ENCODE peak calls at places on chromosomes 5 and 9, in six cellular contexts. X is stomach, W is upper lobe of left lung, V is GM23338, S is endothelial cell of umbilical vein, I is H1. G is an unnamed sample.
A peak's percentile ranks its signal among the peaks of the same experiment; 100 is the strongest.

GRCh38 chr9:36992501-36993316 is 41.4 kb downstream of the PAX5 start:
- DNase-seq in X (no peak), W (no peak), V (no peak), S (no peak), I (no peak), G (no peak)

GRCh38 chr9:38277601-38278200 is 114.8 kb upstream of the ALDH1B1 start:
- DNase-seq in X (no peak), W (no peak), V (peak; percentile 24), S (no peak), I (no peak), G (peak; percentile 67)

GRCh38 chr5:122458278-122458872 is 146.3 kb downstream of the SNCAIP start:
- DNase-seq in X (no peak), W (no peak), V (peak; percentile 72), S (peak; percentile 9), I (no peak), G (no peak)

GRCh38 chr5:146027746-146028145 is 77.6 kb downstream of the PLAC8L1 start:
- DNase-seq in X (peak; percentile 71), W (no peak), V (no peak), S (no peak), I (no peak), G (no peak)

GRCh38 chr9:29616844-29617243 is 2043.6 kb upstream of the C9orf72 start:
- DNase-seq in X (no peak), W (no peak), V (no peak), S (no peak), I (no peak), G (no peak)

GRCh38 chr5:169997736-169998284 is 17.5 kb upstream of the INSYN2B start:
- DNase-seq in X (no peak), W (peak; percentile 22), V (no peak), S (no peak), I (no peak), G (no peak)

GRCh38 chr5:116959843-116960242 is 385.2 kb upstream of the SEMA6A start:
- DNase-seq in X (no peak), W (no peak), V (no peak), S (no peak), I (no peak), G (no peak)

GRCh38 chr5:65190328-65191053 is 291.2 kb downstream of the ADAMTS6 start:
- DNase-seq in X (no peak), W (no peak), V (no peak), S (no peak), I (no peak), G (no peak)

GRCh38 chr9:134236001-134236421 is 71.6 kb upstream of the RNU6ATAC start:
- DNase-seq in X (no peak), W (no peak), V (no peak), S (no peak), I (no peak), G (no peak)

GRCh38 chr5:158235159-158235547 is 376.2 kb upstream of the CLINT1 start:
- DNase-seq in X (no peak), W (no peak), V (no peak), S (no peak), I (no peak), G (no peak)

GRCh38 chr5:141420855-141421488 is at the start of gene PCDHGA11:
- DNase-seq in X (no peak), W (peak; percentile 59), V (peak; percentile 90), S (peak; percentile 78), I (no peak), G (peak; percentile 34)

GRCh38 chr5:37789991-37790390 is 49.9 kb downstream of the GDNF start:
- DNase-seq in X (no peak), W (no peak), V (no peak), S (no peak), I (no peak), G (no peak)

GRCh38 chr5:96408841-96409458 is 24.1 kb downstream of the PCSK1 start:
- DNase-seq in X (no peak), W (no peak), V (no peak), S (no peak), I (no peak), G (no peak)

GRCh38 chr5:178121450-178122276 is 8.3 kb downstream of the N4BP3 start:
- DNase-seq in X (no peak), W (no peak), V (no peak), S (no peak), I (no peak), G (no peak)

GRCh38 chr5:178118345-178118744 is 5.0 kb downstream of the N4BP3 start:
- DNase-seq in X (no peak), W (no peak), V (no peak), S (peak; percentile 71), I (no peak), G (no peak)

GRCh38 chr5:178119915-178120660 is 6.8 kb downstream of the N4BP3 start:
- DNase-seq in X (no peak), W (no peak), V (no peak), S (no peak), I (no peak), G (no peak)

GRCh38 chr5:178122346-178122745 is 8.5 kb upstream of the RMND5B start:
- DNase-seq in X (no peak), W (no peak), V (no peak), S (no peak), I (no peak), G (no peak)

DNA sequence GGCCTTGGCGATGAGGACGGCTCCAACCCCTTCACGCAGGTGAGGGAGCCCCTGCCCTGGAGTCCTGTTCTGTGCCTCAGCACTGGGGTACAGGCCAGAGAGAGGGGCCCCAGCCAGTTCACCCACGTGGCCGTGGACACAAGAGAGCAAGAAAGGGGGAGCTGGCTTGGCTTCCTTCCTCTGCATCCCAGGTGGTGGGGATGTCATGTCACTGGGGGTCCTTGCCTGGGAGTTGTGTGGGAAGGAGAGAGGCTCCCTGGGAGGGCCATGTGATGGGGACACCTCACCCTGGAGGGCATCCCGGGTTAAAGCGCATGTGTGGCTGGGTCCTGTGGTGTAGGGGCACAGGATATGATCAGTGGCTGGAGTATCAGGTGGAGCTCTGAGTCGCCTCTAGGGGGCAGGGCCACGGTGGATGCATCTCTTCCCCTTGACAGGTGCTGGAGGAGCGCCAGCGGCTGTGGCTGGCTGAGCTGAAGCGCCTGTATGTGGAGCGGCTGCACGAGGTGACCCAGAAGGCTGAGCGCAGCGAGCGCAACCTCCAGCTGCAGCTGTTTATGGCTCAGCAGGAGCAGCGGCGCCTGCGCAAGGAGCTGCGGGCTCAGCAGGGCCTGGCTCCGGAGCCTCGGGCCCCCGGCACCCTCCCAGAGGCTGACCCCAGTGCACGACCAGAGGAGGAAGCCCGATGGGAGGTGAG is 7.5 kb downstream of the N4BP3 start:
- DNase-seq in X (peak; percentile 89), W (peak; percentile 77), V (peak; percentile 87), S (peak; percentile 23), I (peak; percentile 41), G (no peak)
- TF ChIP-seq POLR2AphosphoS5 in X (no peak), W (no peak), V (no peak), S (no peak), I (peak; percentile 42), G (peak; percentile 32)

DNA sequence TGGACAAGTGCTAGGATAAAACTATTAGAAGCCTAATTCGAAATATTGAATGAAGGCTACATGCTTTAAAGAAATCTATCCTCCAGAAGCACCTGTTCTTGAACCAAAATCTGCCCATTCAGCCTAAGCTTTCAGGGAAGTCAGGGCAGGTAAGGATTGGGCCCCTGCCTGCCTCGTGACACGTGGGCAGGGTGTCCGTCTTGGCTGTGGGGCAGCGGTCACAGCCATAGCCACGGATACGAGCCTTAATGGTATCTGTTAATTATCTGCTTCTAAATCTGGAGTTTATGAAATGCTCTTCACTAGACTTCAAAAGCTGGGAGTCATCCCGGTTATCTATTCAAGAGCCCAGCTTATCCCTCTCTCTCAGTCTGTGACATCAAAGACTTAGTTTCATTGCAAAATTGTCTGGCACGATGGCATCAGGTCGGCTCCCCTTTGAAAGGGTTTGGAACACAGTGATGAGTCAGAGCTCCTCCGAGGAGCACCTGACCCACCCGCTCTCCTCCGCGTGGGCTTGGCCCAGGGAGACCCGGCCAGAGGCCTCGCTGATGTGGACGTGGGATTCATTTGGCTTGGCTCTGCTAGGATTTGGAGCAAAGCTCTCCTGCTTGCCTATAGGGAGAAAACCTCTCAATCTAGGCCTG is 135.9 kb downstream of the MACROH2A1 start:
- DNase-seq in X (no peak), W (no peak), V (no peak), S (no peak), I (no peak), G (no peak)
- H3K4me1 ChIP-seq in X (peaks cover 15% of the 10 kb centered on the region), W (no peaks in the 10 kb centered on the region), V (no peaks in the 10 kb centered on the region), S (peaks cover 9% of the 10 kb centered on the region), I (no peaks in the 10 kb centered on the region), G (peaks cover 6% of the 10 kb centered on the region)

DNA sequence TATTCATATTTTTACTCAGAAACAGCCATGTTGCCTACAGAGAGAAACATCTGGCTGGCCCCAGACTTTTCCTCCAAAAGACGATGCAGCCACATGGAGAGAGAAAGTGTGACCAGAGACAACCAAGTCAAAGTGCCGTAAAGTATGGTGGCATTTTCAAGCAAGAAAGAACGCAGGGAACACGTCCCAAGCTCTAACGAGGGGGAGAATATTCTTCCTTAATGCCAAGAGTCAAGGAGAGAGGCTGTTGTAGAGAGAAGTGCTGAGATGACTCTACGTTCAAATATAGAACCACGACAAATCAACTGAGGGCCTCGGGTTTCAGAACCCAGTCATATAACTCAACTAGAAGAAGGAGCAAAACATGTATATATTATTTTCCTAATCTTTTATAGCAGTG is 55.9 kb downstream of the FNBP1 start:
- DNase-seq in X (no peak), W (no peak), V (no peak), S (no peak), I (no peak), G (no peak)
- TF ChIP-seq POLR2AphosphoS5 in X (no peak), W (no peak), V (no peak), S (no peak), I (no peak), G (no peak)

GRCh38 chr5:131364507-131365050 is 100.7 kb downstream of the CDC42SE2 start:
- DNase-seq in X (no peak), W (no peak), V (no peak), S (no peak), I (no peak), G (no peak)

GRCh38 chr5:131357739-131358561 is 94.1 kb downstream of the CDC42SE2 start:
- DNase-seq in X (no peak), W (no peak), V (no peak), S (no peak), I (no peak), G (no peak)

GRCh38 chr5:131366428-131366827 is 102.6 kb downstream of the CDC42SE2 start:
- DNase-seq in X (no peak), W (no peak), V (no peak), S (no peak), I (no peak), G (no peak)

GRCh38 chr5:131363811-131364506 is 100.1 kb downstream of the CDC42SE2 start:
- DNase-seq in X (no peak), W (no peak), V (no peak), S (no peak), I (no peak), G (no peak)

GRCh38 chr5:131361677-131362315 is 97.9 kb downstream of the CDC42SE2 start:
- DNase-seq in X (no peak), W (no peak), V (peak; percentile 7), S (no peak), I (no peak), G (no peak)
- H3K4me1 ChIP-seq in X (peaks cover 12% of the 10 kb centered on the region), W (peaks cover 9% of the 10 kb centered on the region), V (no peaks in the 10 kb centered on the region), S (no peaks in the 10 kb centered on the region), I (no peaks in the 10 kb centered on the region), G (no peaks in the 10 kb centered on the region)

GRCh38 chr5:161034456-161034855 is 182.4 kb upstream of the ATP10B start:
- DNase-seq in X (no peak), W (no peak), V (no peak), S (no peak), I (no peak), G (no peak)
- TF ChIP-seq POLR2AphosphoS5 in X (no peak), W (no peak), V (no peak), S (no peak), I (no peak), G (no peak)

G was measured in vagina.